ENCODE peak calls at places on chromosomes 4 and X, in eight cellular contexts. M is activated naive CD8-positive, alpha-beta T cell treated with anti-CD3 and anti-CD28 coated beads, Interleukin-2, amount 50 U/mL, for 24 hours; R is upper lobe of right lung; D is upper lobe of left lung; G is naive B cell; V is activated CD8-positive, alpha-beta memory T cell treated with anti-CD3 and anti-CD28 coated beads, Interleukin-2, amount 10 ng/mL, durations not matched to agents 7 days and 5 days; F is Panc1; K is lower lobe of right lung. E is an unnamed sample.

GRCh38 chr4:147773261-147774184 is 41.6 kb downstream of the ARHGAP10 start:
- ATAC-seq in V (no peak), F (no peak), G (no peak), D (peak), K (no peak), M (no peak), R (no peak), E (no peak)

GRCh38 chrX:150967786-150968185 is 15.3 kb upstream of the HMGB3 start:
- ATAC-seq in G (no peak), D (no peak), F (peak), M (no peak), V (no peak), K (no peak), R (no peak), E (no peak)

GRCh38 chr4:35963969-35964515 is 280.3 kb downstream of the ARAP2 start:
- ATAC-seq in G (no peak), K (no peak), V (no peak), M (no peak), D (no peak), F (no peak), R (no peak), E (no peak)

GRCh38 chr4:140091305-140091704 is 62.7 kb downstream of the MAML3 start:
- ATAC-seq in D (no peak), G (no peak), K (no peak), V (no peak), F (no peak), R (no peak), M (no peak), E (no peak)

GRCh38 chr4:148445071-148445902 is 3.1 kb upstream of the NR3C2 start:
- ATAC-seq in R (peak), F (no peak), G (peak), K (peak), D (peak), M (no peak), V (peak), E (peak)

GRCh38 chr4:108814327-108814726 is 51.5 kb upstream of the ETNPPL start:
- ATAC-seq in K (no peak), G (no peak), M (no peak), F (no peak), V (peak), D (no peak), R (no peak), E (no peak)

GRCh38 chrX:31932769-31933168 is 860.9 kb upstream of the FTHL17 start:
- ATAC-seq in G (no peak), R (no peak), F (no peak), K (no peak), V (no peak), M (no peak), D (no peak), E (no peak)

GRCh38 chrX:109270580-109271484 is 211.1 kb downstream of the GUCY2F start:
- ATAC-seq in V (no peak), M (peak), K (peak), D (no peak), G (no peak), F (no peak), R (peak), E (no peak)

GRCh38 chrX:135484636-135485289 is 35.7 kb upstream of the INTS6L start:
- ATAC-seq in V (no peak), R (no peak), G (no peak), K (no peak), D (peak), M (no peak), F (peak), E (no peak)

GRCh38 chrX:53188763-53189162 is 36.2 kb downstream of the KDM5C start:
- ATAC-seq in K (no peak), G (no peak), R (no peak), V (peak), M (peak), D (no peak), F (no peak), E (no peak)

GRCh38 chrX:378443-378842 is 8.3 kb downstream of the PPP2R3B start:
- ATAC-seq in R (no peak), G (no peak), K (no peak), D (no peak), V (peak), M (no peak), F (no peak), E (no peak)

GRCh38 chr4:1985287-1985686 is 23.5 kb downstream of the NELFA start:
- ATAC-seq in V (no peak), F (peak), G (no peak), R (no peak), M (peak), D (no peak), K (no peak), E (no peak)

GRCh38 chrX:69795702-69796101 is 179.8 kb downstream of the EDA start:
- ATAC-seq in G (no peak), V (no peak), F (no peak), M (no peak), R (no peak), D (no peak), K (no peak), E (no peak)

GRCh38 chr4:101345596-101346311 is 1.6 kb downstream of the PPP3CA start:
- ATAC-seq in R (no peak), G (peak), M (no peak), D (peak), K (peak), F (no peak), V (no peak), E (no peak)

GRCh38 chrX:65587616-65588526 is 53.3 kb upstream of the LAS1L start:
- ATAC-seq in G (no peak), R (peak), V (no peak), M (no peak), F (no peak), D (peak), K (peak), E (peak)